ENCODE peak calls at places on chromosomes 7 and 10, in four cellular contexts. One of them, this sample, is unnamed.

GRCh38 chr10:21260060-21260792 is 265.3 kb downstream of the SKIDA1 start:
- DNase-seq in neural crest cell: no peak
- DNase-seq in left cardiac atrium: no peak
- DNase-seq in cardiac muscle cell: peak; percentile 38
- DNase-seq in this sample: no peak

GRCh38 chr10:71084061-71084817 is 128.1 kb upstream of the UNC5B start:
- DNase-seq in cardiac muscle cell: no peak
- DNase-seq in neural crest cell: no peak
- DNase-seq in left cardiac atrium: no peak
- DNase-seq in this sample: no peak

GRCh38 chr10:71545001-71545400 is 148.3 kb downstream of the CDH23 start:
- DNase-seq in cardiac muscle cell: no peak
- DNase-seq in left cardiac atrium: no peak
- DNase-seq in neural crest cell: no peak
- DNase-seq in this sample: no peak

GRCh38 chr10:76051007-76051936 is 619.8 kb downstream of the LRMDA start:
- DNase-seq in cardiac muscle cell: no peak
- DNase-seq in neural crest cell: peak; percentile 49
- DNase-seq in left cardiac atrium: no peak
- DNase-seq in this sample: no peak

GRCh38 chr10:36675458-36675880 is 449.9 kb upstream of the ANKRD30A start:
- DNase-seq in cardiac muscle cell: peak; percentile 35
- DNase-seq in neural crest cell: no peak
- DNase-seq in left cardiac atrium: no peak
- DNase-seq in this sample: no peak

GRCh38 chr7:20793686-20794394 is 7.2 kb upstream of the SP8 start:
- DNase-seq in neural crest cell: no peak
- DNase-seq in left cardiac atrium: no peak
- DNase-seq in cardiac muscle cell: no peak
- DNase-seq in this sample: no peak

GRCh38 chr7:51315393-51316261 is 982 bp downstream of the COBL start:
- DNase-seq in cardiac muscle cell: no peak
- DNase-seq in neural crest cell: peak; percentile 11
- DNase-seq in left cardiac atrium: no peak
- DNase-seq in this sample: no peak

GRCh38 chr7:5117095-5117970 is 71.7 kb downstream of the RBAK start:
- DNase-seq in neural crest cell: no peak
- DNase-seq in left cardiac atrium: no peak
- DNase-seq in cardiac muscle cell: no peak
- DNase-seq in this sample: no peak

GRCh38 chr10:86938260-86938659 is 19.2 kb downstream of the MMRN2 start:
- DNase-seq in cardiac muscle cell: no peak
- DNase-seq in left cardiac atrium: no peak
- DNase-seq in neural crest cell: no peak
- DNase-seq in this sample: no peak

GRCh38 chr10:1050555-1050954 is 1.6 kb upstream of the IDI1 start:
- DNase-seq in left cardiac atrium: no peak
- DNase-seq in cardiac muscle cell: no peak
- DNase-seq in neural crest cell: no peak
- DNase-seq in this sample: peak; percentile 36

GRCh38 chr10:95430231-95430951 is 130.8 kb downstream of the SORBS1 start:
- DNase-seq in neural crest cell: peak; percentile 28
- DNase-seq in left cardiac atrium: peak; percentile 39
- DNase-seq in cardiac muscle cell: peak; percentile 74
- DNase-seq in this sample: peak; percentile 18

GRCh38 chr10:81309041-81309552 is 565.9 kb upstream of the NRG3 start:
- DNase-seq in neural crest cell: no peak
- DNase-seq in left cardiac atrium: no peak
- DNase-seq in cardiac muscle cell: no peak
- DNase-seq in this sample: no peak

GRCh38 chr7:23254051-23254681 is 7.6 kb downstream of the GPNMB start:
- DNase-seq in neural crest cell: no peak
- DNase-seq in cardiac muscle cell: no peak
- DNase-seq in left cardiac atrium: no peak
- DNase-seq in this sample: no peak

GRCh38 chr10:63256047-63256773 is 123.1 kb downstream of the NRBF2 start:
- DNase-seq in cardiac muscle cell: peak; percentile 76
- DNase-seq in left cardiac atrium: no peak
- DNase-seq in neural crest cell: no peak
- DNase-seq in this sample: no peak

GRCh38 chr10:73781879-73782748 is at the start of gene CHCHD1:
- DNase-seq in neural crest cell: peak; percentile 97
- DNase-seq in cardiac muscle cell: peak; percentile 92
- DNase-seq in left cardiac atrium: peak; percentile 95
- DNase-seq in this sample: peak; percentile 83

GRCh38 chr10:5512881-5513698 is 11.7 kb upstream of the CALML3 start:
- DNase-seq in left cardiac atrium: no peak
- DNase-seq in cardiac muscle cell: no peak
- DNase-seq in neural crest cell: no peak
- DNase-seq in this sample: no peak

GRCh38 chr7:96321041-96321669 is 743 bp downstream of the SLC25A13 start:
- DNase-seq in cardiac muscle cell: peak; percentile 84
- DNase-seq in left cardiac atrium: peak; percentile 92
- DNase-seq in neural crest cell: peak; percentile 68
- DNase-seq in this sample: peak; percentile 23

GRCh38 chr7:132290021-132290420 is 286.2 kb downstream of the PLXNA4 start:
- DNase-seq in cardiac muscle cell: no peak
- DNase-seq in neural crest cell: no peak
- DNase-seq in left cardiac atrium: no peak
- DNase-seq in this sample: no peak

GRCh38 chr7:27890205-27890849 is 150.4 kb downstream of the TAX1BP1 start:
- DNase-seq in cardiac muscle cell: no peak
- DNase-seq in left cardiac atrium: no peak
- DNase-seq in neural crest cell: no peak
- DNase-seq in this sample: no peak

GRCh38 chr10:43965033-43965917 is 316.6 kb upstream of the ZNF32 start:
- DNase-seq in left cardiac atrium: no peak
- DNase-seq in cardiac muscle cell: peak; percentile 58
- DNase-seq in neural crest cell: no peak
- DNase-seq in this sample: no peak

GRCh38 chr10:3807928-3808496 is 23.0 kb upstream of the KLF6 start:
- DNase-seq in left cardiac atrium: no peak
- DNase-seq in cardiac muscle cell: no peak
- DNase-seq in neural crest cell: no peak
- DNase-seq in this sample: no peak

GRCh38 chr10:48233643-48234042 is 40.9 kb downstream of the FRMPD2 start:
- DNase-seq in cardiac muscle cell: no peak
- DNase-seq in left cardiac atrium: no peak
- DNase-seq in neural crest cell: no peak
- DNase-seq in this sample: no peak

GRCh38 chr10:69901623-69902505 is 100.2 kb downstream of the COL13A1 start:
- DNase-seq in neural crest cell: peak; percentile 75
- DNase-seq in cardiac muscle cell: peak; percentile 70
- DNase-seq in left cardiac atrium: peak; percentile 40
- DNase-seq in this sample: no peak

GRCh38 chr10:114157912-114158311 is 16.1 kb downstream of the CCDC186 start:
- DNase-seq in neural crest cell: no peak
- DNase-seq in left cardiac atrium: no peak
- DNase-seq in cardiac muscle cell: no peak
- DNase-seq in this sample: no peak